ENCODE peak calls at places on chromosomes 13 and 19, in nine cellular contexts. One of them, this sample, is unnamed. For H3K4me1, the result is how much of the 10 kb centered on the place peaks cover.

GRCh38 chr19:4369109-4369887 is 25.9 kb downstream of the MPND start:
- DNase-seq in neural progenitor cell: peak
- DNase-seq in DND-41: peak
- DNase-seq in Peyer's patch: peak
- DNase-seq in sigmoid colon: no peak
- DNase-seq in neuronal stem cell: no peak
- DNase-seq in H9: peak
- DNase-seq in Panc1: no peak
- DNase-seq in cardiac muscle cell: no peak
- DNase-seq in this sample: peak

GRCh38 chr13:52383362-52383761 is 22.6 kb downstream of the THSD1 start:
- DNase-seq in sigmoid colon: no peak
- DNase-seq in H9: no peak
- DNase-seq in neural progenitor cell: no peak
- DNase-seq in cardiac muscle cell: no peak
- DNase-seq in neuronal stem cell: no peak
- DNase-seq in Panc1: no peak
- DNase-seq in DND-41: no peak
- DNase-seq in Peyer's patch: no peak
- DNase-seq in this sample: no peak

GRCh38 chr19:7888145-7888825 is at the start of gene LRRC8E:
- DNase-seq in sigmoid colon: no peak
- DNase-seq in H9: peak
- DNase-seq in DND-41: no peak
- DNase-seq in Panc1: no peak
- DNase-seq in cardiac muscle cell: peak
- DNase-seq in neural progenitor cell: peak
- DNase-seq in Peyer's patch: no peak
- DNase-seq in neuronal stem cell: peak
- DNase-seq in this sample: no peak

GRCh38 chr13:97224544-97225324 is 2.6 kb downstream of the MBNL2 start:
- DNase-seq in H9: no peak
- DNase-seq in cardiac muscle cell: no peak
- DNase-seq in Panc1: no peak
- DNase-seq in sigmoid colon: no peak
- DNase-seq in neuronal stem cell: no peak
- DNase-seq in DND-41: no peak
- DNase-seq in neural progenitor cell: no peak
- DNase-seq in Peyer's patch: no peak
- DNase-seq in this sample: no peak

GRCh38 chr13:39789451-39789850 is 134.0 kb downstream of the COG6 start:
- DNase-seq in Panc1: no peak
- DNase-seq in neuronal stem cell: no peak
- DNase-seq in sigmoid colon: no peak
- DNase-seq in cardiac muscle cell: no peak
- DNase-seq in Peyer's patch: no peak
- DNase-seq in H9: no peak
- DNase-seq in neural progenitor cell: no peak
- DNase-seq in DND-41: no peak
- DNase-seq in this sample: peak

GRCh38 chr13:113493315-113493951 is 2.9 kb upstream of the DCUN1D2 start:
- DNase-seq in neuronal stem cell: no peak
- DNase-seq in Peyer's patch: no peak
- DNase-seq in H9: no peak
- DNase-seq in sigmoid colon: no peak
- DNase-seq in cardiac muscle cell: no peak
- DNase-seq in DND-41: no peak
- DNase-seq in Panc1: peak
- DNase-seq in neural progenitor cell: no peak
- DNase-seq in this sample: peak

GRCh38 chr13:107271226-107271625 is 703.3 kb upstream of the ARGLU1 start:
- DNase-seq in Peyer's patch: no peak
- DNase-seq in sigmoid colon: no peak
- DNase-seq in DND-41: peak
- DNase-seq in Panc1: no peak
- DNase-seq in neural progenitor cell: peak
- DNase-seq in cardiac muscle cell: no peak
- DNase-seq in H9: peak
- DNase-seq in neuronal stem cell: no peak
- DNase-seq in this sample: no peak

GRCh38 chr13:74136089-74136658 is 2.0 kb upstream of the KLF12 start:
- DNase-seq in DND-41: peak
- DNase-seq in Peyer's patch: peak
- DNase-seq in neural progenitor cell: no peak
- DNase-seq in Panc1: no peak
- DNase-seq in neuronal stem cell: no peak
- DNase-seq in H9: no peak
- DNase-seq in sigmoid colon: peak
- DNase-seq in cardiac muscle cell: peak
- DNase-seq in this sample: no peak

GRCh38 chr19:3599776-3600183 is 6.9 kb downstream of the TBXA2R start:
- DNase-seq in sigmoid colon: no peak
- DNase-seq in neuronal stem cell: no peak
- DNase-seq in Panc1: no peak
- DNase-seq in cardiac muscle cell: no peak
- DNase-seq in neural progenitor cell: peak
- DNase-seq in DND-41: no peak
- DNase-seq in H9: peak
- DNase-seq in Peyer's patch: no peak
- DNase-seq in this sample: no peak

GRCh38 chr19:38635483-38636399 is 11.7 kb upstream of the ACTN4 start:
- DNase-seq in H9: no peak
- DNase-seq in neural progenitor cell: no peak
- DNase-seq in neuronal stem cell: no peak
- DNase-seq in cardiac muscle cell: no peak
- DNase-seq in Peyer's patch: no peak
- DNase-seq in DND-41: no peak
- DNase-seq in Panc1: no peak
- DNase-seq in sigmoid colon: no peak
- DNase-seq in this sample: no peak

GRCh38 chr13:100694722-100695644 is 20.4 kb upstream of the TMTC4 start:
- DNase-seq in Peyer's patch: no peak
- DNase-seq in neuronal stem cell: peak
- DNase-seq in sigmoid colon: no peak
- DNase-seq in Panc1: no peak
- DNase-seq in H9: peak
- DNase-seq in neural progenitor cell: peak
- DNase-seq in DND-41: no peak
- DNase-seq in cardiac muscle cell: peak
- DNase-seq in this sample: no peak

GRCh38 chr19:54297759-54298305 is 15.1 kb downstream of the LILRA5 start:
- DNase-seq in sigmoid colon: peak
- DNase-seq in H9: no peak
- DNase-seq in neuronal stem cell: no peak
- DNase-seq in neural progenitor cell: peak
- DNase-seq in Panc1: no peak
- DNase-seq in DND-41: no peak
- DNase-seq in Peyer's patch: no peak
- DNase-seq in cardiac muscle cell: no peak
- DNase-seq in this sample: no peak

GRCh38 chr19:18594824-18595373 is 6.3 kb downstream of the REX1BD start:
- DNase-seq in neuronal stem cell: no peak
- DNase-seq in H9: no peak
- DNase-seq in neural progenitor cell: peak
- DNase-seq in Panc1: no peak
- DNase-seq in sigmoid colon: no peak
- DNase-seq in DND-41: no peak
- DNase-seq in cardiac muscle cell: no peak
- DNase-seq in Peyer's patch: no peak
- DNase-seq in this sample: no peak

GRCh38 chr19:18596752-18597157 is 8.2 kb downstream of the REX1BD start:
- DNase-seq in Panc1: no peak
- DNase-seq in cardiac muscle cell: peak
- DNase-seq in sigmoid colon: no peak
- DNase-seq in H9: peak
- DNase-seq in neuronal stem cell: no peak
- DNase-seq in DND-41: no peak
- DNase-seq in neural progenitor cell: peak
- DNase-seq in Peyer's patch: no peak
- DNase-seq in this sample: no peak

GRCh38 chr19:18591735-18592385 is 3.3 kb downstream of the REX1BD start:
- DNase-seq in neural progenitor cell: no peak
- DNase-seq in H9: no peak
- DNase-seq in Peyer's patch: no peak
- DNase-seq in sigmoid colon: no peak
- DNase-seq in neuronal stem cell: no peak
- DNase-seq in Panc1: no peak
- DNase-seq in DND-41: no peak
- DNase-seq in cardiac muscle cell: no peak
- DNase-seq in this sample: no peak

GRCh38 chr19:18593367-18594095 is 4.9 kb downstream of the REX1BD start:
- DNase-seq in sigmoid colon: no peak
- DNase-seq in H9: peak
- DNase-seq in Panc1: no peak
- DNase-seq in Peyer's patch: no peak
- DNase-seq in neuronal stem cell: no peak
- DNase-seq in neural progenitor cell: peak
- DNase-seq in DND-41: no peak
- DNase-seq in cardiac muscle cell: no peak
- DNase-seq in this sample: no peak

GRCh38 chr19:18594096-18594823 is 5.7 kb downstream of the REX1BD start:
- DNase-seq in cardiac muscle cell: peak
- DNase-seq in DND-41: peak
- DNase-seq in Panc1: no peak
- DNase-seq in Peyer's patch: peak
- DNase-seq in sigmoid colon: peak
- DNase-seq in neuronal stem cell: peak
- DNase-seq in H9: peak
- DNase-seq in neural progenitor cell: peak
- DNase-seq in this sample: no peak
- H3K4me1 ChIP-seq in cardiac muscle cell: under half
- H3K4me1 ChIP-seq in DND-41: under half
- H3K4me1 ChIP-seq in Panc1: under half
- H3K4me1 ChIP-seq in Peyer's patch: under half
- H3K4me1 ChIP-seq in sigmoid colon: under half
- H3K4me1 ChIP-seq in neuronal stem cell: under half
- H3K4me1 ChIP-seq in H9: under half
- H3K4me1 ChIP-seq in neural progenitor cell: under half
- H3K4me1 ChIP-seq in this sample: under half

DNA sequence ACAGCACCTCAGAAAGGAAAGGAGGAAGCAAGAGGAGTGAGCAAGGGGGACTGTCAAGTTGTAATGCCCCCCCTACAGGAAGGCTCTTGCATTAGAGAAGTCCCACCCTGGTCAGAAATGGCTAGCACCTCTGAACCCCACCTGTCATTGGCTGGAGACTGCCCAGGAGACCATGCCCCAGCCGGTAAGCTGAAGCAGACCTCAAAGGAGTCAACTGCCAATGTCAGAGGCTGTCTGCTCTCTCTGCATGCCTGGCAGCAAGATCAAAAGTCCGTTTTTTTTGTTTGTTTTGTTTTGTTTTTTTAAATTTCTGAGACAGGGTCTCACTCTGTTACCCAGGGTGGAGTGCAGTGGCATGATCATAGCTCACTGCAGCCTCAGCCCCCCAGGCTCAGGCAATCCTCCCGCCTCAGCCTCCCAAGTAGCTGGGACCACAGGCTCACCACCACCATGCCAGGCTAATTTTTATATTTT is 8.1 kb upstream of the BCL3 start:
- DNase-seq in cardiac muscle cell: no peak
- DNase-seq in Peyer's patch: no peak
- DNase-seq in H9: no peak
- DNase-seq in neuronal stem cell: no peak
- DNase-seq in neural progenitor cell: no peak
- DNase-seq in sigmoid colon: no peak
- DNase-seq in Panc1: no peak
- DNase-seq in DND-41: no peak
- DNase-seq in this sample: no peak
- H3K4me1 ChIP-seq in cardiac muscle cell: under half
- H3K4me1 ChIP-seq in Peyer's patch: under half
- H3K4me1 ChIP-seq in H9: under half
- H3K4me1 ChIP-seq in neuronal stem cell: under half
- H3K4me1 ChIP-seq in neural progenitor cell: under half
- H3K4me1 ChIP-seq in sigmoid colon: half or more
- H3K4me1 ChIP-seq in Panc1: half or more
- H3K4me1 ChIP-seq in DND-41: under half
- H3K4me1 ChIP-seq in this sample: under half

GRCh38 chr19:45881909-45882528 is 3.9 kb downstream of the IRF2BP1 start:
- DNase-seq in H9: peak
- DNase-seq in cardiac muscle cell: no peak
- DNase-seq in neuronal stem cell: no peak
- DNase-seq in sigmoid colon: no peak
- DNase-seq in Peyer's patch: no peak
- DNase-seq in DND-41: no peak
- DNase-seq in neural progenitor cell: no peak
- DNase-seq in Panc1: no peak
- DNase-seq in this sample: no peak
- H3K4me1 ChIP-seq in H9: under half
- H3K4me1 ChIP-seq in cardiac muscle cell: under half
- H3K4me1 ChIP-seq in neuronal stem cell: under half
- H3K4me1 ChIP-seq in sigmoid colon: under half
- H3K4me1 ChIP-seq in Peyer's patch: under half
- H3K4me1 ChIP-seq in DND-41: under half
- H3K4me1 ChIP-seq in neural progenitor cell: under half
- H3K4me1 ChIP-seq in Panc1: under half
- H3K4me1 ChIP-seq in this sample: under half

GRCh38 chr13:46575843-46576242 is 22.9 kb downstream of the LRCH1 start:
- DNase-seq in neural progenitor cell: peak
- DNase-seq in DND-41: no peak
- DNase-seq in neuronal stem cell: no peak
- DNase-seq in Peyer's patch: no peak
- DNase-seq in H9: no peak
- DNase-seq in Panc1: no peak
- DNase-seq in sigmoid colon: no peak
- DNase-seq in cardiac muscle cell: peak
- DNase-seq in this sample: no peak

GRCh38 chr13:46572758-46573384 is 19.9 kb downstream of the LRCH1 start:
- DNase-seq in Panc1: no peak
- DNase-seq in neuronal stem cell: no peak
- DNase-seq in H9: no peak
- DNase-seq in cardiac muscle cell: no peak
- DNase-seq in neural progenitor cell: no peak
- DNase-seq in sigmoid colon: no peak
- DNase-seq in DND-41: no peak
- DNase-seq in Peyer's patch: no peak
- DNase-seq in this sample: no peak

GRCh38 chr13:46577656-46578589 is 25.0 kb downstream of the LRCH1 start:
- DNase-seq in DND-41: peak
- DNase-seq in Panc1: no peak
- DNase-seq in sigmoid colon: peak
- DNase-seq in neural progenitor cell: no peak
- DNase-seq in neuronal stem cell: no peak
- DNase-seq in cardiac muscle cell: no peak
- DNase-seq in Peyer's patch: no peak
- DNase-seq in H9: no peak
- DNase-seq in this sample: no peak

GRCh38 chr13:46578590-46578975 is 25.6 kb downstream of the LRCH1 start:
- DNase-seq in DND-41: no peak
- DNase-seq in sigmoid colon: no peak
- DNase-seq in cardiac muscle cell: no peak
- DNase-seq in H9: no peak
- DNase-seq in neuronal stem cell: no peak
- DNase-seq in neural progenitor cell: no peak
- DNase-seq in Peyer's patch: no peak
- DNase-seq in Panc1: no peak
- DNase-seq in this sample: no peak

DNA sequence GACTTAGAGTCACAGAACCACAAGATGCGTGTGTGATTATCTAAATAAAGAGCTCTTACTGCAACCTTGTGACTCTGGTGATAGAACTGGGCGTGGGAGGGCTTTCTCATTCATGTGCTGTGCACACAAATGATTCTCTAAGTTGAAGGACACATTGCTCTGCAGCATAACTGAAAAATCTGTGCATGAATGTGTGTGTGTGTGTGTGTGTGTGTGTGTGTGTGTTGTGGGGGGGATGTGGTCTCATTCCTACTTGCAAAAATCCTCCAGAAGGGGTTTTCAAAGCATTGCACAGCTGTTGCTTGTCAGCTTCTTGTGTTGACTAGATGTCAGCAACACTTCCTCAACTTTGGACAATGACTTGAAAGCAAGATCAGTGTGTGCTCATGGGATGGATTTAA is 22.4 kb downstream of the LRCH1 start:
- DNase-seq in DND-41: peak
- DNase-seq in H9: no peak
- DNase-seq in Panc1: no peak
- DNase-seq in Peyer's patch: no peak
- DNase-seq in neural progenitor cell: no peak
- DNase-seq in cardiac muscle cell: no peak
- DNase-seq in sigmoid colon: no peak
- DNase-seq in neuronal stem cell: no peak
- DNase-seq in this sample: no peak
- H3K4me1 ChIP-seq in DND-41: under half
- H3K4me1 ChIP-seq in H9: under half
- H3K4me1 ChIP-seq in Panc1: under half
- H3K4me1 ChIP-seq in Peyer's patch: under half
- H3K4me1 ChIP-seq in neural progenitor cell: under half
- H3K4me1 ChIP-seq in cardiac muscle cell: half or more
- H3K4me1 ChIP-seq in sigmoid colon: half or more
- H3K4me1 ChIP-seq in neuronal stem cell: under half
- H3K4me1 ChIP-seq in this sample: under half

This sample was measured in keratinocyte.